ENCODE peak calls at places on chromosomes 3 and 15, in six cellular contexts. E is fibroblast of mammary gland, M is brain microvascular endothelial cell, H is RWPE2, G is psoas muscle, F is IMR-90. A is an unnamed sample.

GRCh38 chr15:37940886-37941285 is 6.4 kb downstream of the TMCO5A start:
- DNase-seq in E (no peak), M (no peak), H (no peak), G (no peak), F (no peak), A (no peak)

GRCh38 chr15:99592135-99592845 is 26.5 kb downstream of the MEF2A start:
- DNase-seq in E (peak; percentile 88), M (peak; percentile 50), H (no peak), G (no peak), F (peak; percentile 88), A (no peak)

GRCh38 chr3:151228291-151229125 is 25.5 kb upstream of the GPR171 start:
- DNase-seq in E (peak; percentile 79), M (peak; percentile 95), H (no peak), G (no peak), F (peak; percentile 95), A (no peak)

GRCh38 chr15:59991919-59992318 is 12.2 kb upstream of the FOXB1 start:
- DNase-seq in E (no peak), M (no peak), H (no peak), G (no peak), F (no peak), A (no peak)

GRCh38 chr3:194988495-194989165 is 282.3 kb downstream of the XXYLT1 start:
- DNase-seq in E (no peak), M (no peak), H (no peak), G (no peak), F (no peak), A (no peak)

GRCh38 chr3:183895296-183895695 is 10.6 kb upstream of the PARL start:
- DNase-seq in E (peak; percentile 58), M (peak; percentile 29), H (no peak), G (no peak), F (peak; percentile 55), A (peak; percentile 17)

GRCh38 chr3:179591313-179591712 is 13.1 kb downstream of the MRPL47 start:
- DNase-seq in E (no peak), M (peak; percentile 8), H (no peak), G (no peak), F (peak; percentile 65), A (no peak)

GRCh38 chr3:187719628-187720336 is 17.4 kb upstream of the RTP2 start:
- DNase-seq in E (no peak), M (no peak), H (no peak), G (peak; percentile 92), F (no peak), A (no peak)

GRCh38 chr3:41742127-41742526 is 219.8 kb downstream of the ULK4 start:
- DNase-seq in E (no peak), M (no peak), H (no peak), G (no peak), F (no peak), A (no peak)

GRCh38 chr3:181382656-181383055 is 329.1 kb upstream of the SOX2 start:
- DNase-seq in E (no peak), M (no peak), H (no peak), G (no peak), F (no peak), A (no peak)

GRCh38 chr15:33660151-33660550 is 308.1 kb upstream of the CHRM5 start:
- DNase-seq in E (no peak), M (no peak), H (no peak), G (no peak), F (no peak), A (no peak)

GRCh38 chr3:186239321-186239720 is 122.7 kb downstream of the DGKG start:
- DNase-seq in E (no peak), M (no peak), H (no peak), G (no peak), F (no peak), A (no peak)

GRCh38 chr15:29226431-29227216 is 43.0 kb downstream of the NSMCE3 start:
- DNase-seq in E (no peak), M (no peak), H (no peak), G (no peak), F (no peak), A (no peak)

GRCh38 chr15:80852676-80853075 is 73.5 kb downstream of the CEMIP start:
- DNase-seq in E (no peak), M (no peak), H (no peak), G (no peak), F (no peak), A (no peak)

GRCh38 chr3:32076566-32076965 is 29.9 kb upstream of the GPD1L start:
- DNase-seq in E (peak; percentile 90), M (peak; percentile 31), H (no peak), G (no peak), F (no peak), A (no peak)

GRCh38 chr3:182618085-182618732 is 175.1 kb upstream of the ATP11B start:
- DNase-seq in E (peak; percentile 2), M (no peak), H (no peak), G (no peak), F (no peak), A (peak; percentile 31)

GRCh38 chr15:76107169-76107568 is 47.4 kb downstream of the TMEM266 start:
- DNase-seq in E (peak; percentile 17), M (no peak), H (no peak), G (peak; percentile 79), F (no peak), A (no peak)

DNA sequence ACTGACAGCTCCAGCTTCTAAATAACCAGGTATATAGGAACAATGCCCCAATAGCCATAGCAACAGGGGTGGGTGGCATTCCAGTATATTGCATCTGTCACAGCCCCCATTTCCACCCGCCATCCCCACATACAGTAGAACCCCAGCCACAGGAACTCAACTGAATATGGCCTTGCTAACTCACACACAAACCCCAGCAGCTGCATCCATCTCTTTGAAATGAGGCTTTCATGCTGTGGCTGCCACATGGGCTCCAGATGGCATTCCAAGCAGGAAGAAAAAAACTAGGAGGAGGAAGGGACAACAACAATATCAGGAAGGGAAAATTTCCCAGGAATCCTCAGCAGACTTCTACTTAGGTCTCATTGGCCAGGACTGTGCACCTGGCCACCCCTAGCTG is 54.6 kb downstream of the CCR3 start:
- DNase-seq in E (no peak), M (no peak), H (no peak), G (no peak), F (no peak), A (no peak)
- H3K4me3 ChIP-seq in E (no peak overlapping the region), M (no peak overlapping the region), H (no peak overlapping the region), G (no peak overlapping the region), F (no peak overlapping the region), A (no peak overlapping the region)

GRCh38 chr15:23602124-23602523 is 36.6 kb downstream of the MKRN3 start:
- DNase-seq in E (no peak), M (no peak), H (no peak), G (no peak), F (no peak), A (no peak)
- H3K4me3 ChIP-seq in E (no peak overlapping the region), M (no peak overlapping the region), H (no peak overlapping the region), G (no peak overlapping the region), F (no peak overlapping the region), A (no peak overlapping the region)

GRCh38 chr15:74374648-74375302 is 7.3 kb upstream of the CYP11A1 start:
- DNase-seq in E (no peak), M (no peak), H (peak; percentile 80), G (no peak), F (no peak), A (no peak)

GRCh38 chr15:74375303-74375693 is 7.9 kb upstream of the CYP11A1 start:
- DNase-seq in E (peak; percentile 79), M (peak; percentile 77), H (peak; percentile 86), G (peak; percentile 85), F (peak; percentile 77), A (peak; percentile 75)

GRCh38 chr15:74373056-74373650 is 5.7 kb upstream of the CYP11A1 start:
- DNase-seq in E (no peak), M (no peak), H (no peak), G (no peak), F (no peak), A (no peak)

GRCh38 chr15:74376226-74376625 is 8.8 kb upstream of the CYP11A1 start:
- DNase-seq in E (no peak), M (no peak), H (no peak), G (no peak), F (no peak), A (no peak)

DNA sequence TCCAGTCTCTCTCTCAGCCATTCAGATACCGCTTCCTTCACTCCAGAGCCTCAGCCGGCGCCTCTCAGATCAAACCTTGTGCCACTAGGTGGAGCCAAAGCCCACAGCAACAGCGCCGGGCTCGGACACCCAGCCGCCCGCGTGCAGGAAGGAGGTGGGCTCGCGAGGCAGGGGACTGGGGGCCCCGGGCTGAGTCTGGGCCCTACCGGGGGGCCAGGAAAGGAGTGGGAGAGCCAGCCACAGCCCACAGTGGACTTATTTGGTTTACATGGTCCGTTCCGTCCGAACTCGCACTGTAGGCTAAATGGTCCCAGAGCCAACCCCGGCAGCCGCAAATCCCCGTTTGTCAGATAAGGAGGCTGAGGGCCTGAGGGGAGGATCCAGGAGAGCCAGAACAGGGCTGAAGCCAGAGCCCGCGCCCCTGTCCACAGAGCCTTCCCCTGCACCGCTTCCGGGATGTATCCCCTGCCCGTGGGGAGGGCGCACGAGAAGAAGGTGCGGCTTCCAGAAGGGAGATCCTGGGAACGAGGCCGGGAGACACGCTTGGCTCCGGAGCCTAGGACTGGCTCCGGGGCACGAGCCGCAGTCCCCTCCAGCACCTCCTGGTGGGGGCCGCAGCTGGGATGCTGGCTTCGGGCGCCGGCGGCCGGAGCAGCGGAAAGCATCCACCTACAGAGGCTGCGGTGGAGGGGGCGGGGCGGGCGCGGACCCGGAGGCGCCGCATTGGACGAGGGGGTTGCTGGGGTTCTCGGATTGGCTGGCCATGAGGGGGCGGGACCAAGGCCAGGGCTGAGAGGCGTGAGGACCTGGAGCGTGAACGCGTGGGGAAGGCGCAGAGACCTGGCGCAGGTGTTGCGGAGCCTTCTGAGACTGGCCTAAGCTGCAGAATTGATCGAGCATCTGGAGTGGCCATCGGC is 6.5 kb upstream of the CYP11A1 start:
- DNase-seq in E (peak; percentile 70), M (peak; percentile 83), H (peak; percentile 99), G (peak; percentile 95), F (peak; percentile 72), A (peak; percentile 93)
- H3K4me3 ChIP-seq in E (peak overlapping the region; percentile 64), M (peak overlapping the region; percentile 65), H (peak overlapping the region; percentile 42), G (peak overlapping the region; percentile 66), F (peak overlapping the region; percentile 78), A (peak overlapping the region; percentile 43)

DNA sequence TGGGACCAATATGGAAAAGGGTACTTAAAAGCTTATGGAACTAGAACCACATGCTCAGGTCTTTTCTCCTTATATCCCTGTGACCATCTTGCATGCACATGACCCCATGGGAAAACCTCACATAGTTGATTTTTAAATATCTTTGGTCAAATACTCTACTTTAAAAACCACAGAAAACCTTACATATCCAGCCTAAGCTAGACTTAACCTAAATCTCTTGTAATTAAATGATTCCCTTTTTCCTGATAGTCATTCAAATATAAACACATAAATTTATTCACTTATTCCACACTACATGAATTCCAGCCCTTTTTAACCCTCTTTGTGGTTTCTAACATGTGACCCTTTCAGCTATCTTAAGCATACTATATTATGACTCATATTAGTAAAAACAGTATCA is 46.8 kb downstream of the DNAJC13 start:
- DNase-seq in E (peak; percentile 50), M (peak; percentile 4), H (no peak), G (no peak), F (peak; percentile 78), A (no peak)
- H3K4me3 ChIP-seq in E (no peak overlapping the region), M (no peak overlapping the region), H (no peak overlapping the region), G (no peak overlapping the region), F (no peak overlapping the region), A (no peak overlapping the region)

A was measured in prostate gland.